ENCODE peak calls at places on chromosomes 5 and 9, in eight cellular contexts. One of them, this sample, is unnamed.

GRCh38 chr5:173884402-173885053 is 3.6 kb upstream of the CPEB4 start:
- DNase-seq in stomach: peak
- DNase-seq in heart left ventricle: no peak
- DNase-seq in uterus: no peak
- DNase-seq in HepG2: no peak
- DNase-seq in ovary: no peak
- DNase-seq in tibial nerve: no peak
- DNase-seq in H1: no peak
- DNase-seq in this sample: no peak

GRCh38 chr9:114370251-114370984 is 17.4 kb downstream of the AKNA start:
- DNase-seq in ovary: no peak
- DNase-seq in H1: no peak
- DNase-seq in stomach: no peak
- DNase-seq in tibial nerve: no peak
- DNase-seq in uterus: no peak
- DNase-seq in HepG2: no peak
- DNase-seq in heart left ventricle: no peak
- DNase-seq in this sample: peak

GRCh38 chr9:97559111-97559514 is 57.6 kb downstream of the TMOD1 start:
- DNase-seq in HepG2: no peak
- DNase-seq in ovary: no peak
- DNase-seq in heart left ventricle: no peak
- DNase-seq in uterus: peak
- DNase-seq in tibial nerve: no peak
- DNase-seq in H1: no peak
- DNase-seq in stomach: no peak
- DNase-seq in this sample: peak

GRCh38 chr9:38082456-38083287 is 13.6 kb upstream of the SHB start:
- DNase-seq in ovary: no peak
- DNase-seq in tibial nerve: no peak
- DNase-seq in heart left ventricle: peak
- DNase-seq in HepG2: no peak
- DNase-seq in uterus: no peak
- DNase-seq in stomach: no peak
- DNase-seq in H1: no peak
- DNase-seq in this sample: peak

GRCh38 chr5:88081877-88082276 is 186.8 kb downstream of the TMEM161B start:
- DNase-seq in H1: no peak
- DNase-seq in uterus: no peak
- DNase-seq in stomach: no peak
- DNase-seq in heart left ventricle: no peak
- DNase-seq in tibial nerve: no peak
- DNase-seq in HepG2: no peak
- DNase-seq in ovary: no peak
- DNase-seq in this sample: no peak

GRCh38 chr5:54390015-54390414 is 65.5 kb upstream of the HSPB3 start:
- DNase-seq in heart left ventricle: no peak
- DNase-seq in H1: no peak
- DNase-seq in tibial nerve: peak
- DNase-seq in uterus: no peak
- DNase-seq in HepG2: no peak
- DNase-seq in ovary: no peak
- DNase-seq in stomach: no peak
- DNase-seq in this sample: no peak

GRCh38 chr5:669111-669841 is 23.9 kb downstream of the TPPP start:
- DNase-seq in heart left ventricle: peak
- DNase-seq in tibial nerve: no peak
- DNase-seq in stomach: peak
- DNase-seq in H1: no peak
- DNase-seq in HepG2: peak
- DNase-seq in ovary: no peak
- DNase-seq in uterus: no peak
- DNase-seq in this sample: peak

GRCh38 chr5:6183391-6184390 is 194.7 kb downstream of the MED10 start:
- DNase-seq in stomach: no peak
- DNase-seq in HepG2: no peak
- DNase-seq in uterus: no peak
- DNase-seq in tibial nerve: no peak
- DNase-seq in heart left ventricle: no peak
- DNase-seq in ovary: no peak
- DNase-seq in H1: no peak
- DNase-seq in this sample: no peak

GRCh38 chr9:93684161-93684765 is 107.9 kb downstream of the PHF2 start:
- DNase-seq in ovary: no peak
- DNase-seq in HepG2: no peak
- DNase-seq in stomach: no peak
- DNase-seq in uterus: no peak
- DNase-seq in H1: no peak
- DNase-seq in tibial nerve: peak
- DNase-seq in heart left ventricle: no peak
- DNase-seq in this sample: peak

GRCh38 chr9:126695186-126696090 is 81.7 kb downstream of the LMX1B start:
- DNase-seq in HepG2: no peak
- DNase-seq in stomach: no peak
- DNase-seq in heart left ventricle: no peak
- DNase-seq in tibial nerve: no peak
- DNase-seq in ovary: no peak
- DNase-seq in H1: no peak
- DNase-seq in uterus: no peak
- DNase-seq in this sample: peak

GRCh38 chr5:150488519-150489357 is 19.2 kb upstream of the NDST1 start:
- DNase-seq in tibial nerve: peak
- DNase-seq in stomach: peak
- DNase-seq in ovary: peak
- DNase-seq in uterus: peak
- DNase-seq in heart left ventricle: peak
- DNase-seq in H1: no peak
- DNase-seq in HepG2: no peak
- DNase-seq in this sample: no peak

GRCh38 chr5:110072646-110073045 is 382.9 kb downstream of the MAN2A1 start:
- DNase-seq in heart left ventricle: no peak
- DNase-seq in stomach: no peak
- DNase-seq in HepG2: no peak
- DNase-seq in ovary: no peak
- DNase-seq in H1: no peak
- DNase-seq in tibial nerve: no peak
- DNase-seq in uterus: no peak
- DNase-seq in this sample: no peak

GRCh38 chr5:128973244-128973643 is 8.0 kb downstream of the SLC27A6 start:
- DNase-seq in H1: no peak
- DNase-seq in tibial nerve: no peak
- DNase-seq in ovary: no peak
- DNase-seq in uterus: no peak
- DNase-seq in stomach: no peak
- DNase-seq in HepG2: no peak
- DNase-seq in heart left ventricle: no peak
- DNase-seq in this sample: no peak

GRCh38 chr5:97266576-97266975 is 83.5 kb upstream of the RIOK2 start:
- DNase-seq in heart left ventricle: peak
- DNase-seq in ovary: peak
- DNase-seq in uterus: peak
- DNase-seq in tibial nerve: peak
- DNase-seq in HepG2: no peak
- DNase-seq in H1: no peak
- DNase-seq in stomach: no peak
- DNase-seq in this sample: no peak

GRCh38 chr9:2181794-2182193 is 166.6 kb downstream of the SMARCA2 start:
- DNase-seq in stomach: peak
- DNase-seq in HepG2: no peak
- DNase-seq in tibial nerve: no peak
- DNase-seq in heart left ventricle: no peak
- DNase-seq in ovary: no peak
- DNase-seq in uterus: no peak
- DNase-seq in H1: no peak
- DNase-seq in this sample: no peak

GRCh38 chr5:65480306-65480865 is 1.3 kb downstream of the ADAMTS6 start:
- DNase-seq in H1: no peak
- DNase-seq in HepG2: peak
- DNase-seq in ovary: peak
- DNase-seq in tibial nerve: peak
- DNase-seq in stomach: peak
- DNase-seq in heart left ventricle: peak
- DNase-seq in uterus: peak
- DNase-seq in this sample: no peak

GRCh38 chr5:65481171-65481575 is 547 bp downstream of the ADAMTS6 start:
- DNase-seq in uterus: no peak
- DNase-seq in HepG2: no peak
- DNase-seq in stomach: no peak
- DNase-seq in tibial nerve: no peak
- DNase-seq in heart left ventricle: no peak
- DNase-seq in H1: no peak
- DNase-seq in ovary: no peak
- DNase-seq in this sample: no peak

GRCh38 chr5:65481635-65482271 is at the start of gene ADAMTS6:
- DNase-seq in tibial nerve: peak
- DNase-seq in HepG2: peak
- DNase-seq in ovary: peak
- DNase-seq in heart left ventricle: peak
- DNase-seq in stomach: peak
- DNase-seq in uterus: peak
- DNase-seq in H1: no peak
- DNase-seq in this sample: peak

GRCh38 chr5:65478336-65478735 is 3.4 kb downstream of the ADAMTS6 start:
- DNase-seq in stomach: no peak
- DNase-seq in uterus: no peak
- DNase-seq in H1: no peak
- DNase-seq in HepG2: no peak
- DNase-seq in tibial nerve: no peak
- DNase-seq in ovary: no peak
- DNase-seq in heart left ventricle: no peak
- DNase-seq in this sample: no peak

GRCh38 chr5:65479527-65479926 is 2.2 kb downstream of the ADAMTS6 start:
- DNase-seq in HepG2: no peak
- DNase-seq in uterus: no peak
- DNase-seq in tibial nerve: no peak
- DNase-seq in H1: no peak
- DNase-seq in ovary: no peak
- DNase-seq in heart left ventricle: no peak
- DNase-seq in stomach: no peak
- DNase-seq in this sample: no peak
- H3K4me3 ChIP-seq in HepG2: peak
- H3K4me3 ChIP-seq in uterus: no peak
- H3K4me3 ChIP-seq in tibial nerve: no peak
- H3K4me3 ChIP-seq in H1: peak
- H3K4me3 ChIP-seq in ovary: no peak
- H3K4me3 ChIP-seq in heart left ventricle: peak
- H3K4me3 ChIP-seq in stomach: no peak
- H3K4me3 ChIP-seq in this sample: no peak

GRCh38 chr9:131477367-131477766 is 25.4 kb upstream of the POMT1 start:
- DNase-seq in tibial nerve: no peak
- DNase-seq in H1: no peak
- DNase-seq in stomach: no peak
- DNase-seq in ovary: no peak
- DNase-seq in uterus: no peak
- DNase-seq in HepG2: no peak
- DNase-seq in heart left ventricle: peak
- DNase-seq in this sample: peak

GRCh38 chr9:131477816-131478419 is 24.8 kb upstream of the POMT1 start:
- DNase-seq in tibial nerve: no peak
- DNase-seq in H1: no peak
- DNase-seq in uterus: no peak
- DNase-seq in heart left ventricle: peak
- DNase-seq in stomach: no peak
- DNase-seq in ovary: no peak
- DNase-seq in HepG2: no peak
- DNase-seq in this sample: peak

GRCh38 chr9:131475956-131476776 is 26.6 kb upstream of the POMT1 start:
- DNase-seq in H1: no peak
- DNase-seq in heart left ventricle: peak
- DNase-seq in uterus: no peak
- DNase-seq in ovary: no peak
- DNase-seq in HepG2: no peak
- DNase-seq in tibial nerve: no peak
- DNase-seq in stomach: no peak
- DNase-seq in this sample: peak

GRCh38 chr9:131475111-131475955 is 27.4 kb upstream of the POMT1 start:
- DNase-seq in HepG2: no peak
- DNase-seq in uterus: no peak
- DNase-seq in ovary: no peak
- DNase-seq in H1: no peak
- DNase-seq in tibial nerve: no peak
- DNase-seq in heart left ventricle: no peak
- DNase-seq in stomach: no peak
- DNase-seq in this sample: peak

GRCh38 chr9:131476777-131477345 is 25.9 kb upstream of the POMT1 start:
- DNase-seq in tibial nerve: no peak
- DNase-seq in H1: no peak
- DNase-seq in ovary: no peak
- DNase-seq in heart left ventricle: peak
- DNase-seq in HepG2: no peak
- DNase-seq in uterus: no peak
- DNase-seq in stomach: no peak
- DNase-seq in this sample: peak
- TF ChIP-seq POLR2A in tibial nerve: no peak
- TF ChIP-seq POLR2A in H1: no peak
- TF ChIP-seq POLR2A in ovary: no peak
- TF ChIP-seq POLR2A in heart left ventricle: no peak
- TF ChIP-seq POLR2A in HepG2: no peak
- TF ChIP-seq POLR2A in uterus: no peak
- TF ChIP-seq POLR2A in stomach: no peak
- TF ChIP-seq POLR2A in this sample: no peak

GRCh38 chr9:129888085-129888808 is 53.0 kb downstream of the USP20 start:
- DNase-seq in heart left ventricle: peak
- DNase-seq in tibial nerve: no peak
- DNase-seq in stomach: peak
- DNase-seq in uterus: no peak
- DNase-seq in ovary: no peak
- DNase-seq in HepG2: no peak
- DNase-seq in H1: no peak
- DNase-seq in this sample: peak
- H3K4me3 ChIP-seq in heart left ventricle: peak
- H3K4me3 ChIP-seq in tibial nerve: no peak
- H3K4me3 ChIP-seq in stomach: peak
- H3K4me3 ChIP-seq in uterus: no peak
- H3K4me3 ChIP-seq in ovary: no peak
- H3K4me3 ChIP-seq in HepG2: no peak
- H3K4me3 ChIP-seq in H1: no peak
- H3K4me3 ChIP-seq in this sample: peak

GRCh38 chr9:124658165-124659017 is 112.7 kb downstream of the NR6A1 start:
- DNase-seq in uterus: peak
- DNase-seq in heart left ventricle: peak
- DNase-seq in ovary: peak
- DNase-seq in tibial nerve: peak
- DNase-seq in H1: no peak
- DNase-seq in HepG2: peak
- DNase-seq in stomach: peak
- DNase-seq in this sample: peak

GRCh38 chr9:124661184-124661755 is 109.8 kb downstream of the NR6A1 start:
- DNase-seq in ovary: no peak
- DNase-seq in tibial nerve: no peak
- DNase-seq in uterus: no peak
- DNase-seq in H1: no peak
- DNase-seq in stomach: no peak
- DNase-seq in HepG2: no peak
- DNase-seq in heart left ventricle: no peak
- DNase-seq in this sample: no peak

GRCh38 chr9:124657526-124657925 is 113.6 kb downstream of the NR6A1 start:
- DNase-seq in ovary: no peak
- DNase-seq in heart left ventricle: no peak
- DNase-seq in tibial nerve: no peak
- DNase-seq in H1: no peak
- DNase-seq in HepG2: no peak
- DNase-seq in uterus: no peak
- DNase-seq in stomach: no peak
- DNase-seq in this sample: no peak

GRCh38 chr9:124660341-124660801 is 110.7 kb downstream of the NR6A1 start:
- DNase-seq in uterus: no peak
- DNase-seq in heart left ventricle: no peak
- DNase-seq in tibial nerve: no peak
- DNase-seq in H1: no peak
- DNase-seq in ovary: no peak
- DNase-seq in HepG2: peak
- DNase-seq in stomach: no peak
- DNase-seq in this sample: no peak

GRCh38 chr9:124659099-124659659 is 111.9 kb downstream of the NR6A1 start:
- DNase-seq in stomach: peak
- DNase-seq in ovary: peak
- DNase-seq in tibial nerve: peak
- DNase-seq in uterus: peak
- DNase-seq in heart left ventricle: peak
- DNase-seq in HepG2: peak
- DNase-seq in H1: peak
- DNase-seq in this sample: peak
- TF ChIP-seq POLR2A in stomach: no peak
- TF ChIP-seq POLR2A in ovary: no peak
- TF ChIP-seq POLR2A in tibial nerve: no peak
- TF ChIP-seq POLR2A in uterus: no peak
- TF ChIP-seq POLR2A in heart left ventricle: no peak
- TF ChIP-seq POLR2A in HepG2: peak
- TF ChIP-seq POLR2A in H1: peak
- TF ChIP-seq POLR2A in this sample: no peak

This sample was measured in spleen.